ENCODE peak calls at places on chromosome 21, in eight cellular contexts. M is GM12865, E is breast epithelium, T is MCF 10A, K is GM23338, P is progenitor cell of endocrine pancreas, G is lower lobe of right lung, U is A673. H is an unnamed sample.

GRCh38 chr21:45048026-45048698 is 26.2 kb upstream of the ADARB1 start:
- DNase-seq in M (no peak), P (no peak), G (no peak), E (no peak), T (no peak), K (no peak), U (no peak), H (no peak)

GRCh38 chr21:45357436-45358260 is 47.3 kb upstream of the COL18A1 start:
- DNase-seq in K (peak; percentile 59), M (no peak), T (no peak), G (peak; percentile 52), P (no peak), E (no peak), U (no peak), H (no peak)

GRCh38 chr21:32297449-32297848 is 1.2 kb upstream of the MRAP start:
- DNase-seq in E (no peak), K (no peak), U (no peak), T (no peak), P (no peak), M (no peak), G (no peak), H (no peak)

GRCh38 chr21:40128891-40129290 is 261.7 kb downstream of the PCP4 start:
- DNase-seq in M (no peak), K (no peak), E (no peak), P (no peak), T (no peak), G (no peak), U (no peak), H (no peak)

GRCh38 chr21:15071012-15071411 is 6.2 kb upstream of the NRIP1 start:
- DNase-seq in G (no peak), M (no peak), U (no peak), E (no peak), P (no peak), T (no peak), K (peak; percentile 48), H (no peak)

GRCh38 chr21:30257773-30258172 is 25.0 kb downstream of the KRTAP24-1 start:
- DNase-seq in P (no peak), M (peak; percentile 16), T (peak; percentile 77), K (peak; percentile 92), G (no peak), E (no peak), U (peak; percentile 27), H (no peak)

GRCh38 chr21:42237577-42237976 is 18.6 kb downstream of the ABCG1 start:
- DNase-seq in G (no peak), P (no peak), M (peak; percentile 51), T (no peak), E (no peak), U (no peak), K (no peak), H (no peak)

GRCh38 chr21:45388611-45389296 is 16.2 kb upstream of the COL18A1 start:
- DNase-seq in M (no peak), K (no peak), T (no peak), G (peak; percentile 30), U (no peak), E (no peak), P (no peak), H (no peak)

GRCh38 chr21:46551636-46552241 is 53.1 kb downstream of the S100B start:
- DNase-seq in U (no peak), T (no peak), E (no peak), K (peak; percentile 33), M (no peak), P (no peak), G (peak; percentile 76), H (no peak)
- TF ChIP-seq CTCF in U (no peak), T (no peak), E (no peak), K (peak; percentile 9), M (no peak), P (no peak), G (no peak), H (no peak)

GRCh38 chr21:28196981-28197380 is 795.7 kb downstream of the LTN1 start:
- DNase-seq in M (no peak), K (no peak), E (no peak), G (no peak), U (peak; percentile 45), P (no peak), T (no peak), H (no peak)

DNA sequence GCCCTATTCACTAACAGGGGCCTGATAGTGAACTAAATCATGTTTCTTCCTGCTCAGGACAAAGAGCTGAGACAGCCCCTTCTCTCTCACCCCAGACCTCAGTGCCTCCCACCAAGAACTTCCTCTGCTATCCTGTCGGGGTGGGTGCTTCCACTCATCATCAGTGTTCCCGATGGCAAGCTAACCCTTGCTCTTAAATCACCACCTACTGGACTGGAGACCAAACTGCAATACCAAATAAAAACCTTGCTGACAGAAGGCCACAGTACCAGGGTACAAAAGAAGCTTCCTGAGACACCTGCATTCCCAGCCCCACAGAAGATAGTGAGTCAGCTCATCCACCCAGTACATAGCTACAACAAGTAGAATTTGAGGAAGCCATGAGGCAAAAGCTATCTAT is 799.5 kb downstream of the LTN1 start:
- DNase-seq in E (no peak), M (no peak), T (peak; percentile 11), U (peak; percentile 6), G (no peak), P (no peak), K (peak; percentile 48), H (no peak)
- TF ChIP-seq CTCF in E (no peak), M (no peak), T (no peak), U (peak; percentile 15), G (no peak), P (no peak), K (peak; percentile 31), H (no peak)

DNA sequence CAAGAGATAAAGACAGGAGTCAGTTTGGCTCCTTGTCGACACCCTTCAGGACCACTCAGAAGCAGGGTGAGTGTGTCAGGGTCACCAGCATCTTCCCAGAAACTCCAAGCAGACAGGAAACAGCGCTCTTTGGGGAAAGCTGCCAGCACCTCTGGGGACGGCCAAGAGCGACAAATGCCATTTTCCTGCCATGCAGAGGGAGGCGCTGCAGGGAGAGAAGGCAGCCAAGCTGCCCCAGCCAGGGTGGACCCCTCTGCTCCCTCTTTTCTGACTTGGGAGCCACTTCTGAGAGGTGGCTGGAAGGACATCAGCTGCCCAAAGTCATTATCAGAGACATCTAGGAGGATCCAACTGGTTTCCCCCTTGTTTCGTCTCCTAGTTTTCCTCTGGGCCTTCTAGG is 29.0 kb downstream of the SIM2 start:
- DNase-seq in U (no peak), P (no peak), K (peak; percentile 75), T (no peak), G (no peak), E (no peak), M (no peak), H (no peak)
- TF ChIP-seq CTCF in U (peak; percentile 48), P (no peak), K (peak; percentile 62), T (no peak), G (no peak), E (no peak), M (no peak), H (no peak)

GRCh38 chr21:35256468-35256988 is 207.4 kb upstream of the RUNX1 start:
- DNase-seq in T (peak; percentile 99), U (peak; percentile 35), G (peak; percentile 83), P (no peak), K (no peak), M (no peak), E (peak; percentile 64), H (peak; percentile 29)
- TF ChIP-seq CTCF in T (no peak), U (no peak), G (no peak), P (no peak), K (no peak), M (no peak), E (no peak), H (no peak)

GRCh38 chr21:16457498-16457897 is 727.7 kb downstream of the USP25 start:
- DNase-seq in U (no peak), M (no peak), E (no peak), G (no peak), T (no peak), K (no peak), P (no peak), H (no peak)

GRCh38 chr21:16455526-16455925 is 725.7 kb downstream of the USP25 start:
- DNase-seq in M (no peak), T (no peak), G (no peak), K (no peak), P (no peak), U (no peak), E (no peak), H (no peak)

GRCh38 chr21:16455978-16456377 is 726.2 kb downstream of the USP25 start:
- DNase-seq in U (no peak), G (no peak), K (peak; percentile 4), E (no peak), M (no peak), T (no peak), P (no peak), H (no peak)

DNA sequence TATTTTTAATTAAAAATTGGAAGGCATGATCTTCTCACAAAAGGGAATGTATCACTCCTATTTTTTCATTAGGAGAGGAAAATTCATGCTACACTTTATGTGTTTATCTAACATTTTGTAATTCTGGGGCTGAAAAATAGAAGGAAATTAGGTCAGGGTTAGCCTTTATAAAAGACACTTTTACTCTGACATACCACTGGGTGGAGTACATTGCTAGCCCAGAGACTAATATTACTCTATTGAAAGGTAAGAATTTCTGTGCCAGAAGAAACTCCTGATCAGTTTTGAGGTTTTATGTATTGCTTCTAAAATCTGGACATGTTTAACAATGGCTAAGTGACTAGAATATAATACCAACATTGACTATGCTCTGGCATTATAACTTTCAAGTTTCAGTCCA is 724.6 kb downstream of the USP25 start:
- DNase-seq in M (no peak), K (peak; percentile 10), E (no peak), U (no peak), G (no peak), P (no peak), T (peak; percentile 9), H (no peak)
- TF ChIP-seq CTCF in M (no peak), K (peak; percentile 49), E (no peak), U (no peak), G (no peak), P (no peak), T (peak; percentile 26), H (no peak)

H was measured in mesothelial cell of epicardium.